ENCODE peak calls at places on chromosome 20, in nine cellular contexts. V is stimulated activated CD8-positive, alpha-beta memory T cell treated with anti-CD3 and anti-CD28 coated beads, Interleukin-12 subunit alpha, Interleukin-12 subunit beta, amount 100 ng/mL, for 4 hours; R is ELF-1; D is astrocyte of the spinal cord; T is ureter; W is left lung; P is RPMI7951; C is lower leg skin; X is naive thymus-derived CD8-positive, alpha-beta T cell. U is an unnamed sample.

GRCh38 chr20:50855498-50856474 is 60.9 kb downstream of the BCAS4 start:
- DNase-seq in V (no peak), R (peak), D (peak), T (peak), W (no peak), P (peak), C (peak), X (no peak), U (no peak)

GRCh38 chr20:63084563-63084927 is 77.8 kb upstream of the BHLHE23 start:
- DNase-seq in V (no peak), R (no peak), D (no peak), T (no peak), W (peak), P (no peak), C (no peak), X (no peak), U (no peak)

GRCh38 chr20:3987296-3987695 is 28.1 kb downstream of the RNF24 start:
- DNase-seq in V (no peak), R (no peak), D (no peak), T (no peak), W (no peak), P (no peak), C (no peak), X (no peak), U (no peak)

GRCh38 chr20:25065625-25066338 is 7.8 kb upstream of the ACSS1 start:
- DNase-seq in V (peak), R (peak), D (peak), T (no peak), W (peak), P (peak), C (peak), X (peak), U (peak)

GRCh38 chr20:3889489-3890409 is 562 bp downstream of the PANK2 start:
- DNase-seq in V (no peak), R (no peak), D (no peak), T (peak), W (peak), P (peak), C (peak), X (no peak), U (no peak)

GRCh38 chr20:595330-596308 is 14.5 kb downstream of the TCF15 start:
- DNase-seq in V (no peak), R (no peak), D (no peak), T (no peak), W (no peak), P (no peak), C (no peak), X (no peak), U (no peak)

GRCh38 chr20:40532103-40532502 is 156.9 kb downstream of the MAFB start:
- DNase-seq in V (no peak), R (peak), D (no peak), T (no peak), W (no peak), P (peak), C (no peak), X (no peak), U (no peak)

GRCh38 chr20:53922901-53923314 is 147.5 kb downstream of the BCAS1 start:
- DNase-seq in V (no peak), R (no peak), D (no peak), T (no peak), W (no peak), P (no peak), C (no peak), X (no peak), U (peak)